ENCODE peak calls at places on chromosomes 11 and 22, in six cellular contexts. N is IMR-90, D is H9, L is neuronal stem cell, V is H1, A is trophoblast cell. Y is an unnamed sample.

GRCh38 chr11:117426297-117426685 is 98.6 kb downstream of the CEP164 start:
- DNase-seq in A (peak), D (peak), N (peak), L (peak), V (peak), Y (peak)

GRCh38 chr11:110447897-110448522 is 18.3 kb downstream of the FDX1 start:
- DNase-seq in L (no peak), D (no peak), V (no peak), N (no peak), A (no peak), Y (no peak)

GRCh38 chr11:36308577-36308976 is 12.5 kb downstream of the PRR5L start:
- DNase-seq in D (no peak), L (no peak), A (no peak), N (no peak), V (no peak), Y (no peak)

GRCh38 chr11:69249086-69249640 is 44.8 kb upstream of the MYEOV start:
- DNase-seq in N (no peak), D (peak), V (no peak), L (no peak), A (no peak), Y (no peak)

GRCh38 chr11:109902764-109903436 is 190.3 kb upstream of the ZC3H12C start:
- DNase-seq in V (no peak), L (no peak), A (no peak), N (no peak), D (no peak), Y (no peak)

GRCh38 chr11:112174789-112175595 is at the start of gene BCO2:
- DNase-seq in D (peak), V (peak), L (peak), N (peak), A (peak), Y (peak)

GRCh38 chr11:122785156-122785605 is 53.1 kb upstream of the CRTAM start:
- DNase-seq in D (no peak), A (no peak), V (no peak), N (no peak), L (no peak), Y (no peak)

GRCh38 chr11:117816151-117816741 is 8.3 kb downstream of the FXYD2 start:
- DNase-seq in A (no peak), V (no peak), D (peak), N (peak), L (peak), Y (peak)

GRCh38 chr11:68314203-68314885 is 2.0 kb downstream of the LRP5 start:
- DNase-seq in D (peak), A (no peak), L (no peak), V (no peak), N (no peak), Y (peak)

GRCh38 chr11:3022982-3023381 is 30.9 kb upstream of the NAP1L4 start:
- DNase-seq in V (no peak), D (no peak), A (peak), L (no peak), N (peak), Y (peak)

GRCh38 chr11:70799386-70799785 is 401.1 kb downstream of the CTTN start:
- DNase-seq in N (peak), A (no peak), D (no peak), L (no peak), V (no peak), Y (no peak)

GRCh38 chr11:64888406-64888757 is 10.0 kb upstream of the EHD1 start:
- DNase-seq in N (no peak), L (no peak), D (no peak), V (no peak), A (no peak), Y (no peak)

GRCh38 chr11:102551188-102551781 is 20.7 kb upstream of the MMP7 start:
- DNase-seq in N (no peak), L (no peak), D (no peak), V (no peak), A (no peak), Y (no peak)

DNA sequence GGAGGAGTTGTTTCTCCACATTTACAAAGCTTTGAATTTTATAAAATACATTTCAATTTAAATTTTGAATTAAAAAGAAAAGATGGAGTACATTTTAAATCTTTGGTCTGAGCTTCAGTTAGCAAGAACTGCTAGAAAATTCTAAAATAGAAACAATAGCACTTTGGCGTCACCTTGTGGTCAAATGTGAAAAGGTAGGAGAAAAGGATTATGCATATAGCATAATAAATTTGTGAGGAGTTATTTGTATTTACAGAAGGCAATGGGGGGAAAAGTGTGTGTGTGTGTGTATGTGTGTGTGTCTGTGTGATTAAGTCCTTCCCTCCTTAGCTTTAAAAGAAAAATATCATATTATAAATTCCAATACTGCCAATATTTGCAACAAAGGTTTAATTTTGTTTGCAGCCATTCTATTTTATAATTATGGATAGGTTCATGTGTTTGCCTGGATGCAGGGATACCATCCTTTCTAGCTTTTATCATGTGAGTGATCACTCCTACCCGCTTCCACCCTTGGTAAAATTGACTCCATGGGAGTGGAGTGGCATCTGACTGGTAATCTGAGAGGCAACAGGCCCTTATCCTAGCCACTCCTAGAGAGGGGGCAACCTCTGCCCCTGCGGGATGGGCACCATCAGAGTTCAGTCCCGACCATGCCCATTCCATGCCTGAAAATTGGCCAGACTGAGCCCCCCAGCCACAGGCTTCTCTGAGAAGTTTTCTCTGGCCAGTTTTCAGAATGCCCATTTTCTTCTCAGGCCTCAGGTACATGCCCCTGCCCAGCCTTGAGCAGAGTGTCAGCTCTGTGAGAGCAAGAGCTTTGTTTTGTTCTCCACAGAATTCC is 13.6 kb upstream of the LGR4 start:
- DNase-seq in A (peak), V (no peak), N (peak), D (no peak), L (peak), Y (peak)
- H4K91ac ChIP-seq in A (no peak), V (no peak), N (no peak), D (no peak), L (no peak), Y (no peak)

DNA sequence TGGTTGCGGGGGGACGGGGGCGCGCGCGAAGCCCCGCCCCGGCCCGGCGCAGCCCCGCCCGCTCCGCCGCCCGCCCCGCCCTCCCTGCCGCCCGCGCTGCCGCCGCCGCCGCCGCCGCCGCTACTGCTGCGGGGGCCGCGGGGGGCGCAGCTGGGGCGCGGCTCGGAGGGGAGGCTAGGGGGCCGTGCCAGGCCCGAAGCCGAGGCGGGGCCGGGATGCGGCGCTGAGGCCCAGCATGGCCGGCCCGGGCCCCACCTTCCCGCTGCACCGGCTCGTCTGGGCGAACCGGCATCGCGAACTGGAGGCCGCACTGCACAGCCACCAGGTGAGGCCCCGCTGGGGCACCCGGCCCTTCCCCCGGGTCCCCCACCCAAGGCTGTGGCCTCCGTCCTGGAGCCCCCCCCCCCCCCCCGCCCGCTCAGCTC is at the start of gene ANKRD13D:
- DNase-seq in A (no peak), N (no peak), V (no peak), D (no peak), L (no peak), Y (no peak)
- H4K91ac ChIP-seq in A (peak), N (peak), V (peak), D (no peak), L (peak), Y (peak)

GRCh38 chr22:35657571-35658312 is 9.5 kb downstream of the APOL6 start:
- DNase-seq in A (no peak), N (no peak), V (no peak), D (no peak), L (no peak), Y (no peak)
- H4K91ac ChIP-seq in A (no peak), N (no peak), V (no peak), D (no peak), L (no peak), Y (no peak)

DNA sequence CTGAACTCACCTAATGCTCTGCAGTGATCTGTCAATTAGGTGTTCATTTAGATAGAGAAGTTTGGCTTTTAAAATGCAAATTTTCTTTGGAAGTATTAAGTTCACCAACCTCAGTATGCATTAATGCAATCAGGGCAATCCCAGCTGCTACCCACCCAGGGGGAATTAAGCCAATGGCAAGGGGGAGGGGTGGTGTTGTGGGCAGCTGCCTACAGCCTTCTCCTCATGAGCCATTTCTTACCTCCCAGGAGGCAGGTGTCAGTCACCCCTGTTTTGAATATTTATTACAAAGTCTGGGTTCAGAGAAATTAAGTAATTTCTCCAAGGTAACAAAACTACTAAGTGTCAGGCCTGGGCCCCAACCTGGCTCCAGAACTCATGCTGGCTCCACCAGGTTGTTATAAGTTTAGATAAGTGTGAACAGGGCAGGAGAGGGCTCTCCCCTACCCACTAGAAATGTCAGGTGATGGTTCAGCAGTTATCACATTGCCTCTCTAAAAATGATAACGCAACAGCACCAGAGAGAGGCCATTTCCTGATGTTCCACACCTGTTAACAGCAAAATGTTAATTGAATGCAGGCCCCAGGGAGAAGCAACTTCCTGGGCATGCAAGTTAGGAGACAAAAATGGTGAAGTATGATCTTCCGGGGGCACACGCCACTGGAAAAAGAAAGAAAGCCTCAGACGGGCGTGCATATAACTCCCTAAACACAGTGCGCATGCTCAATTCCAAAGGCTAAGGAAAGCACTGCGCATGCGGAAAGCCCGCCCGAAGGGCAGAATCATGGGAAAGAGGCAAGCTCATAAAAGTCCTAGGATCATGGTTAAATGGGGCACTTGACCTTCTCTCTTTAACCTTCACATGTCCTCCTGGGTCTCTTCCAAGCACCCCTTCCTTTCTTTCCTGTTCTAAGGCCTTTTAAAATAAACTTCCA is 35.4 kb upstream of the GNAZ start:
- DNase-seq in A (no peak), L (no peak), V (no peak), N (no peak), D (no peak), Y (no peak)
- H4K91ac ChIP-seq in A (no peak), L (no peak), V (no peak), N (no peak), D (no peak), Y (no peak)

DNA sequence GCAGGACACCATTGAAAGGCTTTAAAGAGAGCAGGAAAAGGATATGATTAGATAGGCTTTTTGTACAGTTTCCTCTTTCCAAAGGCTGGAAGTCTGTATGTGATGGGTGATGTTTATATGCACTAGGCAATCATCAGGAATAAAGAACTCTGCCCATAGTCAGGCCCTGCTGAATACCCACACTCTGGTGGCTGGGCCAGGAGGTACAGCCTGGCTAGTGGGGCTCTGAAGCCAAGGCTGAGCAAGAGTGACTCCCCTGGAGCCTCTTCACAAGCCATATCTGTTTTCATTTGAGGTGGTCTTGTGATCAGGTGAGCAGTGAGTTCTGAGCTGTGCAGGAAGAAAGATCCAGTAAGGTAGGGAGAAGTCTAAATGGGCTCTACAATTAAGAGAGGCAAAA is 539.9 kb upstream of the CCDC90B start:
- DNase-seq in L (no peak), A (no peak), V (no peak), D (no peak), N (no peak), Y (no peak)
- H4K91ac ChIP-seq in L (peak), A (no peak), V (no peak), D (no peak), N (peak), Y (no peak)

DNA sequence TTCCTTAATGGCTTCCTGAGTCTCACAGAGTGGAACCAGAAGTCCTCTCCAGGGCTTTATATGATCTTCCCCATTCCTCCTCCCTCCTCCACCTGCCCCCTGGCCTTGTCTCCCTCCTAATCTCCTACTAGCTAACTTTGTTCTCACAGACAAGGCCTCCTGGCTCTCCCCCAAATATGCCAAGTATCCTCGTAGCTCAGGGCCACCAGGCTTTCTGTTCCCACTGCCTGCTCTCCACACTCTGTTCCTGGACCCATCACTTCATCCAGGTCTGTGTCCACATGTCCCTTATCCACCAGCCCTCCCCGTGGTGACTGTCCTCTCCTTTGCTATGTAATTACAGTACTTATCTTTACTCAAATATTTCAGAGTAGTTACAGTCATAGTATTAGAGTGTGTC is 23.2 kb upstream of the LMO1 start:
- DNase-seq in D (peak), V (peak), N (no peak), L (no peak), A (no peak), Y (no peak)
- H4K91ac ChIP-seq in D (no peak), V (no peak), N (no peak), L (no peak), A (no peak), Y (no peak)

GRCh38 chr11:108835624-108836023 is 170.8 kb downstream of the DDX10 start:
- DNase-seq in A (no peak), D (no peak), V (no peak), L (no peak), N (no peak), Y (no peak)
- H4K91ac ChIP-seq in A (no peak), D (no peak), V (no peak), L (no peak), N (no peak), Y (no peak)